ENCODE peak calls at places on chromosomes 7 and 10, in four cellular contexts. L, I, B and R are unnamed samples.
A peak's percentile ranks its signal among the peaks of the same experiment; 100 is the strongest.

GRCh38 chr7:115603416-115603815 is 427.1 kb downstream of the TFEC start:
- DNase-seq in L (no peak), I (no peak), B (no peak), R (no peak)

GRCh38 chr7:20217193-20217948 is at the start of gene MACC1:
- DNase-seq in L (no peak), I (no peak), B (no peak), R (no peak)

GRCh38 chr7:73909051-73909941 is 48.3 kb downstream of the TMEM270 start:
- DNase-seq in L (no peak), I (no peak), B (no peak), R (peak; percentile 40)

GRCh38 chr7:93293222-93293621 is 61.1 kb downstream of the VPS50 start:
- DNase-seq in L (no peak), I (no peak), B (no peak), R (no peak)

GRCh38 chr7:118737935-118738334 is 513.4 kb downstream of the ANKRD7 start:
- DNase-seq in L (no peak), I (no peak), B (no peak), R (no peak)

GRCh38 chr10:69392481-69393000 is 24.2 kb downstream of the TACR2 start:
- DNase-seq in L (peak; percentile 44), I (peak; percentile 56), B (peak; percentile 34), R (peak; percentile 83)

GRCh38 chr10:101136708-101137121 is 5.6 kb downstream of the TLX1 start:
- DNase-seq in L (no peak), I (no peak), B (no peak), R (no peak)

GRCh38 chr10:132840698-132841097 is 54.8 kb upstream of the NKX6-2 start:
- DNase-seq in L (no peak), I (no peak), B (no peak), R (no peak)

GRCh38 chr7:1662101-1662500 is 8.0 kb upstream of the ELFN1 start:
- DNase-seq in L (no peak), I (no peak), B (no peak), R (no peak)

GRCh38 chr7:102146989-102147388 is 139.7 kb upstream of the SH2B2 start:
- DNase-seq in L (no peak), I (peak; percentile 73), B (no peak), R (no peak)

GRCh38 chr7:133794490-133794889 is 332.6 kb upstream of the LRGUK start:
- DNase-seq in L (no peak), I (no peak), B (no peak), R (no peak)

GRCh38 chr7:30912454-30912985 is 867 bp downstream of the AQP1 start:
- DNase-seq in L (no peak), I (no peak), B (no peak), R (no peak)

GRCh38 chr10:109619914-109620313 is 303.4 kb downstream of the XPNPEP1 start:
- DNase-seq in L (no peak), I (no peak), B (no peak), R (no peak)

GRCh38 chr10:132477066-132477397 is 60.6 kb upstream of the INPP5A start:
- DNase-seq in L (no peak), I (no peak), B (no peak), R (no peak)

GRCh38 chr7:71511361-71511807 is 379.4 kb downstream of the GALNT17 start:
- DNase-seq in L (no peak), I (no peak), B (no peak), R (no peak)